ENCODE peak calls at places on chromosomes 6 and 20, in six cellular contexts. M is GM23248; Q is uterus; G is activated CD4-positive, alpha-beta T cell treated with anti-CD3 and anti-CD28 coated beads, Interleukin-2, amount 50 U/mL, for 1 hour; I is ACHN; P is upper lobe of left lung. Y is an unnamed sample.

GRCh38 chr6:56843476-56844349 is 111.2 kb upstream of the BEND6 start:
- DNase-seq in P (peak), G (peak), Q (peak), I (peak), M (peak), Y (peak)

GRCh38 chr20:61853073-61854005 is 212.3 kb downstream of the TAF4 start:
- DNase-seq in I (no peak), M (no peak), P (no peak), G (no peak), Q (no peak), Y (no peak)

GRCh38 chr20:13017235-13017634 is 8.5 kb downstream of the SPTLC3 start:
- DNase-seq in P (no peak), M (peak), G (no peak), I (no peak), Q (no peak), Y (no peak)

GRCh38 chr6:157120523-157121232 is 202.6 kb downstream of the TMEM242 start:
- DNase-seq in Q (no peak), I (no peak), P (no peak), M (no peak), G (no peak), Y (no peak)

GRCh38 chr20:4795394-4795793 is 73.7 kb downstream of the PRND start:
- DNase-seq in G (no peak), P (peak), I (peak), Q (no peak), M (peak), Y (peak)

GRCh38 chr6:38856490-38856889 is 141.4 kb downstream of the DNAH8 start:
- DNase-seq in G (no peak), Q (no peak), I (no peak), M (no peak), P (no peak), Y (no peak)

GRCh38 chr6:12136905-12137304 is 124.8 kb downstream of the HIVEP1 start:
- DNase-seq in Q (no peak), P (no peak), G (no peak), M (peak), I (no peak), Y (no peak)

GRCh38 chr20:22686097-22686496 is 101.7 kb upstream of the FOXA2 start:
- DNase-seq in I (no peak), M (peak), G (no peak), Q (peak), P (peak), Y (peak)

GRCh38 chr20:21017381-21018085 is 88.6 kb downstream of the LINC00237 start:
- DNase-seq in G (no peak), Q (no peak), P (no peak), I (no peak), M (no peak), Y (no peak)

GRCh38 chr20:20489623-20490341 is 121.9 kb downstream of the INSM1 start:
- DNase-seq in G (no peak), P (no peak), I (no peak), M (no peak), Q (no peak), Y (no peak)

GRCh38 chr6:147772724-147773123 is 264.2 kb downstream of the SAMD5 start:
- DNase-seq in M (no peak), I (no peak), Q (no peak), P (no peak), G (no peak), Y (no peak)

GRCh38 chr6:144219056-144219685 is 66.0 kb upstream of the UTRN start:
- DNase-seq in P (no peak), G (no peak), Q (no peak), M (peak), I (peak), Y (peak)

GRCh38 chr6:43771858-43772570 is 2.0 kb downstream of the VEGFA start:
- DNase-seq in P (peak), I (peak), M (peak), Q (peak), G (peak), Y (peak)

GRCh38 chr20:37426106-37426505 is 80.2 kb downstream of the SRC start:
- DNase-seq in I (no peak), Q (no peak), G (no peak), M (no peak), P (no peak), Y (no peak)

GRCh38 chr6:39962831-39963230 is 28.6 kb upstream of the MOCS1 start:
- DNase-seq in I (no peak), G (no peak), P (no peak), M (peak), Q (no peak), Y (peak)

GRCh38 chr6:27814665-27815424 is 97.4 kb downstream of the OR2B2 start:
- DNase-seq in Q (no peak), G (peak), P (no peak), M (peak), I (peak), Y (peak)

GRCh38 chr6:34476462-34476861 is 10.6 kb downstream of the PACSIN1 start:
- DNase-seq in P (no peak), M (no peak), I (no peak), Q (no peak), G (no peak), Y (no peak)

GRCh38 chr6:159068904-159069578 is 24.2 kb upstream of the TAGAP start:
- DNase-seq in P (peak), G (no peak), I (no peak), M (no peak), Q (no peak), Y (no peak)

GRCh38 chr6:167572841-167573271 is 248.0 kb downstream of the TTLL2 start:
- DNase-seq in Q (no peak), P (no peak), G (no peak), I (no peak), M (no peak), Y (no peak)

Y was measured in AG20443.